ENCODE peak calls at places on chromosomes 1 and 21, in seven cellular contexts. C, H, Y, T, W, O and A are unnamed samples.

GRCh38 chr1:76198452-76198851 is 123.9 kb downstream of the ST6GALNAC3 start:
- DNase-seq in H (no peak), C (peak), O (no peak), W (no peak), Y (no peak), T (no peak), A (no peak)

GRCh38 chr1:108130812-108131211 is 69.3 kb downstream of the SLC25A24 start:
- DNase-seq in T (no peak), W (no peak), Y (no peak), H (no peak), O (no peak), C (no peak), A (no peak)

GRCh38 chr1:211376807-211377206 is 50.2 kb downstream of the TRAF5 start:
- DNase-seq in O (no peak), C (no peak), Y (no peak), T (no peak), H (no peak), W (no peak), A (no peak)

GRCh38 chr1:92480813-92481597 is 5.7 kb downstream of the GFI1 start:
- DNase-seq in T (no peak), H (peak), Y (no peak), C (peak), W (peak), O (no peak), A (peak)

GRCh38 chr1:108041360-108042143 is 76.6 kb upstream of the VAV3 start:
- DNase-seq in W (no peak), T (no peak), O (no peak), Y (no peak), C (no peak), H (no peak), A (no peak)

GRCh38 chr1:165827199-165828102 is at the start of gene UCK2:
- DNase-seq in H (peak), O (peak), T (peak), Y (peak), W (peak), C (peak), A (peak)

GRCh38 chr21:42681296-42682206 is 28.1 kb downstream of the PDE9A start:
- DNase-seq in W (no peak), H (no peak), T (no peak), C (no peak), O (no peak), Y (no peak), A (no peak)

GRCh38 chr1:38776466-38776865 is 83.1 kb downstream of the RRAGC start:
- DNase-seq in Y (no peak), T (no peak), W (no peak), H (no peak), C (no peak), O (no peak), A (no peak)

GRCh38 chr1:12112711-12113161 is 49.6 kb downstream of the TNFRSF8 start:
- DNase-seq in H (peak), W (no peak), C (no peak), Y (peak), T (no peak), O (no peak), A (no peak)

GRCh38 chr1:21657456-21658190 is 11.5 kb downstream of the RAP1GAP start:
- DNase-seq in Y (no peak), H (no peak), W (no peak), C (no peak), O (no peak), T (no peak), A (no peak)

GRCh38 chr1:5990913-5991783 is 1.1 kb downstream of the NPHP4 start:
- DNase-seq in C (peak), Y (peak), T (peak), W (no peak), O (no peak), H (peak), A (peak)

GRCh38 chr21:32312976-32313375 is 14.3 kb downstream of the MRAP start:
- DNase-seq in W (no peak), C (no peak), Y (no peak), O (no peak), H (no peak), T (no peak), A (no peak)

GRCh38 chr1:41673806-41674205 is 189.3 kb upstream of the EDN2 start:
- DNase-seq in O (no peak), W (no peak), C (no peak), T (no peak), H (no peak), Y (peak), A (no peak)

GRCh38 chr1:228061411-228062084 is 21.0 kb upstream of the ARF1 start:
- DNase-seq in O (no peak), T (no peak), C (no peak), Y (no peak), W (no peak), H (no peak), A (no peak)

GRCh38 chr1:248755505-248755904 is at the start of gene LYPD8:
- DNase-seq in T (no peak), H (no peak), C (no peak), Y (no peak), W (no peak), O (no peak), A (no peak)

DNA sequence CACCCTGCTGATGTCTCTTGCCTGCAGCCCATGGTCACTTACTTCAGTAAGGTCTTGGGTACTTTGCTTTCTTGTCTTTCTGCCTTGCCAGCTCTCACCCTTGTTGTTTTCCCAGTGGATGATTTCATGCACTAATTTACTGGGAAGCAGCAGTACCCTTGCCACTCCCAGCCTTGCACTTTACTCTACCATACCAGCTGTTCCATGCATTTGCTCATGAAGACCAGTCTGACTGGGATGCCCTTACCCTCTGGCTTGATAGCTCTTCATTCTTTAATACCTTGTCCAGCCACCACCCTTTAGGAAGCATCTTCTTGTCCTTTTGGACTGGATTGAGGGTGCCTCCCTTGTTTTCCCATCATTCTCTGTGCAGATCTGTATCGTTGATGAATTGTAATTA is 28.3 kb downstream of the CDC14A start:
- DNase-seq in O (no peak), H (no peak), C (no peak), T (no peak), Y (no peak), W (no peak), A (no peak)
- H2BK120ac ChIP-seq in O (no peak), H (no peak), C (no peak), T (no peak), Y (no peak), W (no peak), A (no peak)

DNA sequence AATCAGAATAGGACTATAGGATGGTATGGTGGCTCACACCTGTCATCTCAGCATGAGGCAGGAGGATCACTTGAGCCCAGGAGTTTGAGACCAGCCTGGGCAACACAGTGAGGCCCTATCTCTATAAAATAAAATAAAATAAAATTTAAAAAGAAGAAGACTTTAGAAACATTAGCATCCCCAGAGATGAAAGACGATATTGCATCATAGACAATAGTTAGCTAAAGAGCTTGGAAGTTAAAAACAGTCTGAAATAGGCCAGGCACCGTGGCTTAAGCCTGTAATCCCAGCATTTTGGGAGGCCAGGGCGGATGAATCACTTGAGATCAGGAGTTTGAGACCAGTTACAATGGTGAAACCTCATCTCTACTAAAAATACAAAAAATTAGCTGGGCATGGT is 59.3 kb downstream of the RIMS3 start:
- DNase-seq in O (no peak), T (no peak), C (no peak), W (peak), Y (no peak), H (no peak), A (no peak)
- H4K8ac ChIP-seq in O (no peak), T (no peak), C (no peak), W (no peak), Y (no peak), H (no peak), A (no peak)

GRCh38 chr1:15720861-15721260 is 15.2 kb upstream of the SLC25A34 start:
- DNase-seq in Y (no peak), O (no peak), T (no peak), W (no peak), H (no peak), C (no peak), A (no peak)
- H2BK120ac ChIP-seq in Y (no peak), O (no peak), T (no peak), W (no peak), H (no peak), C (no peak), A (no peak)

DNA sequence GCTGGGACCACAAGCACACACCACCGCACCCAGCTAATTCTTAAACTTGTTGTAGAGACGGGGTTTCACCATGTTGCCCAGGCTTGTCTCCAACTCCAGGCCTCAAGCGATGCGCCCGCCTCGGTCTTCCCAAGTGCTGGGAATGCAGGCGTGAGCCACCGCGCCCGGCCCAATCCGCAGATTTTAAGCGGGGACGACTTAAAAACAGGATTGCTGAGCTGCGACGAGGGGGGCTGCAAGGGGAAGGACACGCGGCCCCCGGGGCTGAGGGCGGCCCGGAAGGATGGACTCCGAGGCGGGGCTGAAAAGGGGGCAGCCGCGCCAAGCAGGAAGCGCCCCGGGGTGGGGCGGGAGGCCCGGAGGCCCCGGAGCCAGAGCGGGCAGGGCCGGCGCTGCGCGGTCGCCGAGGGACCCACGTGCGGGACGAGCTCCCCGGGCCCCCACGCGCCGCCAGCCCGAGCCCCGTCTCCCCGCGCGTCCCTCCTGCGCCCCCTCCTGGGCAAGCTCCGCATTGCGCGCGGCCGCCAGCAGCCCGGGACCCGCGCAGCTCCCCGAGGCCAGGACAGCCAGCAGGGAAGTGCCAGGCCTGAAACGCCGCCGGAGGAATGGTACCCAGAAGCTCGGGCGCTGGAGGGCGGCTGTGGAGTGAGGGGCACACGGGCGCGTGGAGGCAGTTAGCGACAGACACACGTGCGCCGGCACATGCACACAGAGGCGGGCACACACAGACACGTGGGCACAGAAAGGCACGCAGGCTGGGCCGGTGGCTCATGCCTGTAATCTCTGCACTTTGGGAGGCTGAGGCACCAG is 5.5 kb upstream of the PRKCZ start:
- DNase-seq in H (peak), Y (peak), O (no peak), W (peak), T (peak), C (peak), A (peak)
- H4K8ac ChIP-seq in H (no peak), Y (no peak), O (peak), W (no peak), T (no peak), C (no peak), A (no peak)

DNA sequence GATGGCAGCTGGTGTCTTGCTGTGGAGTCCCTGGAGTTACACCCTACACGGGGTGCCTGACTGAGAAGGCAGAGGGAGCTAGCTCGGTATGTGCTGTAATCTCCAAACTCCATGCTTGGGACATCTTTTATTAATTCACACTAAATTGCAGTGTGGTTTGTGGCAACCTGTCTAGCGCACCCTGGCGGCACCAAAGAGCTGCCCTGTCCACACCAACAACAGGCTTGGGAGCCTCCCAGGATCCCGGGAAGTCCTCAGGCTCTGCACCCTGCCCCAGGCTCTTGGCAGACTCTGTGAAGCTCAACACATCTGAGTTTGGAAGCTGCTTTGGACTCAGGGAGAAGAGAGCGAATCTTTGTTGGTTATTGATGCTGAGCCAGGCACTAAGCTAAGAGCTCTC is 138.9 kb downstream of the IGSF21 start:
- DNase-seq in W (no peak), C (no peak), T (no peak), Y (no peak), O (no peak), H (no peak), A (no peak)
- H2BK120ac ChIP-seq in W (no peak), C (no peak), T (no peak), Y (no peak), O (no peak), H (no peak), A (no peak)

DNA sequence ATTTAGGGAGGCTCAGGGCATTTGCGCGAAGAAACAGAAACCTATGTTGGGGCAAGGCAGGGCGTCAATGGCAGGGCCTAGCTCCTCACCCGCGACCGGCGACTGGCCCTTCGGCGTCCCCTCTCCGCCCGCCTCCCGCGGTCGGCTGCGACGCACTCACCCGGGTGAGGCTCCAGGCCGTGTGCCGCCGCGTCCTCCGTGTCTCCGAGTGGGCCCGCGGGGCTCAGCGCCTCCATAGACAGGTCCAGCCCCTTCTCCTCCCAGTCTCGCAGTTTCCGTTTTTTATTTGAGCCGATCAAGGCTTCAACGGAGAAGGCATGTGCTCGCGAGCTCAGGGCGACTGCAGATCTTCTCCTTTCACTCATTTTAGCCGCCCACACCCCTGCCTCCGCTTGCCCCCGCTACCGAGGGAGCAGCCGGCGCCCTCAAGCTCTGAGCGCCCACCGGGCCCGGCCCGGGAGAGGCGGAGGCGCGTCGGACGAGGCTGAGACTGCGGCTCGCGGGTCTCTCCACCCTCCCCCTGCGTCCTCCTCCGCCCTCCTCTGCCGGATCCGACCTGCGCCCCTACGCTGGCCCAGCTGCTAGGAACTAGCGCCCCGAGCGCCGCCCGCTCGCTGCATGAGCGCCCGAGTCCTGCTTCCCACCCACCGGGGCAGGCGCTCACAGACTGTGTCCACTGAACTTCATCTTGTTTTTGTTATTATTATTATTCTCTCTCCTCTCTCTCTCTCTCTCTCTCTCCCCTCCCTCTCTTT is 535 bp downstream of the TBX15 start:
- DNase-seq in T (no peak), Y (no peak), O (no peak), C (peak), W (peak), H (peak), A (no peak)
- H4K8ac ChIP-seq in T (no peak), Y (no peak), O (no peak), C (no peak), W (no peak), H (no peak), A (no peak)

GRCh38 chr1:158115126-158115525 is 65.6 kb upstream of the CD1D start:
- DNase-seq in H (no peak), Y (no peak), C (no peak), T (no peak), W (no peak), O (no peak), A (no peak)
- H2BK120ac ChIP-seq in H (no peak), Y (no peak), C (no peak), T (no peak), W (no peak), O (no peak), A (no peak)

DNA sequence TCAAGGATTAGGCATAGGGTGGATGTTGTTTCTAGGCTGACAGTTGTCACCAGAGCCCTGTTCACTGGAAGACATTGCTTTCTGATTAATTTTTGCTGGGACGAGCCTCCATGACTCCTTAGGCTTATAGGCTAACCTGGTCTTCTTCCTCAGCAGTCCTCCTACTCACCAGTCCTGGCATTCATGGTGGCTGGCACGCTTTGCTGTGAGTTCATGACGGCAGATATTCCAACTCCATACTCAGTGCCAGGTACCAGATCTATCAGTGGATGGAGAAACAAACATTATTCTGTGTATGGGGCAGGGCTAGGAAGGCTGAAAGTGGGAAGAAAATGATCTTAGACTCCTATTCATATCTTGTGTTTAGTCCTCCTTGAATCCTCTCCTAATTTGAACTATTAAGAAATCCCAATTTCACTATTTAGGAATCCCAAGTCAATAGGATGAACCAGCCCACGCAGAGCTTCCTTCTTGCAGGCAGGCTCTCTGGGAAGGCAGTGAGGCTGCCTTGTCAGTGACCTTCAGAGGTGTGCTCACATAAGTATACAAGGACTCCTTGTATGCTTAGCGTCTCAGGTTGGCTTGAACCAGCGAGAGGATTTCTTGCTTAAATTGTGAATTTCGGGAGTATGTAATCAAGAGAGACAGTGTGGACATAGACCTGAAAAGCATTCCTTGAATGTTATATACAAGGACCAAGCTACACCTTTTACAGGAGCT is 174.6 kb upstream of the KIAA0040 start:
- DNase-seq in T (no peak), O (no peak), W (no peak), C (no peak), Y (no peak), H (no peak), A (no peak)
- H4K8ac ChIP-seq in T (peak), O (no peak), W (no peak), C (no peak), Y (no peak), H (no peak), A (no peak)